ENCODE peak calls at places on chromosomes 12 and 14, in nine cellular contexts. One of them, this sample, is unnamed.

GRCh38 chr12:45587877-45588530 is 141.5 kb upstream of the ARID2 start:
- DNase-seq in dorsolateral prefrontal cortex: no peak
- DNase-seq in WERI-Rb-1: no peak
- DNase-seq in cardiac muscle cell: no peak
- DNase-seq in fibroblast of lung: no peak
- DNase-seq in AG04450: no peak
- DNase-seq in RWPE1: no peak
- DNase-seq in omental fat pad: no peak
- DNase-seq in mesothelial cell of epicardium: no peak
- DNase-seq in this sample: no peak

GRCh38 chr12:93299262-93299846 is 78.4 kb upstream of the NUDT4 start:
- DNase-seq in fibroblast of lung: no peak
- DNase-seq in cardiac muscle cell: no peak
- DNase-seq in RWPE1: no peak
- DNase-seq in dorsolateral prefrontal cortex: no peak
- DNase-seq in AG04450: no peak
- DNase-seq in omental fat pad: no peak
- DNase-seq in mesothelial cell of epicardium: no peak
- DNase-seq in WERI-Rb-1: no peak
- DNase-seq in this sample: no peak

GRCh38 chr12:123983822-123984485 is 10.9 kb downstream of the ZNF664 start:
- DNase-seq in omental fat pad: no peak
- DNase-seq in dorsolateral prefrontal cortex: peak; percentile 62
- DNase-seq in fibroblast of lung: peak; percentile 61
- DNase-seq in cardiac muscle cell: peak; percentile 83
- DNase-seq in mesothelial cell of epicardium: no peak
- DNase-seq in AG04450: no peak
- DNase-seq in WERI-Rb-1: peak; percentile 46
- DNase-seq in RWPE1: peak; percentile 44
- DNase-seq in this sample: no peak

GRCh38 chr14:104395276-104395675 is 184.3 kb upstream of the C14orf180 start:
- DNase-seq in WERI-Rb-1: no peak
- DNase-seq in mesothelial cell of epicardium: no peak
- DNase-seq in omental fat pad: no peak
- DNase-seq in AG04450: no peak
- DNase-seq in dorsolateral prefrontal cortex: no peak
- DNase-seq in RWPE1: no peak
- DNase-seq in fibroblast of lung: no peak
- DNase-seq in cardiac muscle cell: no peak
- DNase-seq in this sample: no peak

GRCh38 chr12:62933871-62934798 is 815 bp downstream of the PPM1H start:
- DNase-seq in cardiac muscle cell: peak; percentile 36
- DNase-seq in mesothelial cell of epicardium: no peak
- DNase-seq in omental fat pad: no peak
- DNase-seq in AG04450: no peak
- DNase-seq in WERI-Rb-1: peak; percentile 46
- DNase-seq in RWPE1: peak; percentile 12
- DNase-seq in fibroblast of lung: peak; percentile 40
- DNase-seq in dorsolateral prefrontal cortex: peak; percentile 46
- DNase-seq in this sample: peak; percentile 74

GRCh38 chr12:1915082-1915968 is 3.1 kb downstream of the CACNA2D4 start:
- DNase-seq in omental fat pad: peak; percentile 9
- DNase-seq in cardiac muscle cell: no peak
- DNase-seq in dorsolateral prefrontal cortex: peak; percentile 2
- DNase-seq in fibroblast of lung: no peak
- DNase-seq in RWPE1: no peak
- DNase-seq in AG04450: no peak
- DNase-seq in WERI-Rb-1: no peak
- DNase-seq in mesothelial cell of epicardium: no peak
- DNase-seq in this sample: peak; percentile 61

GRCh38 chr12:117226505-117226904 is 36.2 kb upstream of the FBXO21 start:
- DNase-seq in omental fat pad: no peak
- DNase-seq in dorsolateral prefrontal cortex: no peak
- DNase-seq in RWPE1: no peak
- DNase-seq in WERI-Rb-1: no peak
- DNase-seq in AG04450: no peak
- DNase-seq in mesothelial cell of epicardium: no peak
- DNase-seq in cardiac muscle cell: no peak
- DNase-seq in fibroblast of lung: no peak
- DNase-seq in this sample: no peak

GRCh38 chr12:49763006-49763591 is 21.7 kb downstream of the TMBIM6 start:
- DNase-seq in RWPE1: peak; percentile 38
- DNase-seq in cardiac muscle cell: peak; percentile 65
- DNase-seq in dorsolateral prefrontal cortex: peak; percentile 82
- DNase-seq in omental fat pad: peak; percentile 76
- DNase-seq in mesothelial cell of epicardium: peak; percentile 30
- DNase-seq in AG04450: no peak
- DNase-seq in fibroblast of lung: peak; percentile 26
- DNase-seq in WERI-Rb-1: peak; percentile 74
- DNase-seq in this sample: peak; percentile 74

GRCh38 chr14:68576496-68577244 is 216.2 kb downstream of the ZFP36L1 start:
- DNase-seq in AG04450: no peak
- DNase-seq in dorsolateral prefrontal cortex: no peak
- DNase-seq in cardiac muscle cell: peak; percentile 47
- DNase-seq in WERI-Rb-1: no peak
- DNase-seq in RWPE1: peak; percentile 53
- DNase-seq in mesothelial cell of epicardium: no peak
- DNase-seq in fibroblast of lung: peak; percentile 78
- DNase-seq in omental fat pad: no peak
- DNase-seq in this sample: no peak

GRCh38 chr12:122366685-122367475 is 55.6 kb downstream of the CLIP1 start:
- DNase-seq in WERI-Rb-1: no peak
- DNase-seq in cardiac muscle cell: peak; percentile 91
- DNase-seq in AG04450: peak; percentile 67
- DNase-seq in fibroblast of lung: peak; percentile 93
- DNase-seq in dorsolateral prefrontal cortex: no peak
- DNase-seq in omental fat pad: no peak
- DNase-seq in RWPE1: peak; percentile 86
- DNase-seq in mesothelial cell of epicardium: no peak
- DNase-seq in this sample: no peak

GRCh38 chr12:124020398-124021024 is 47.5 kb downstream of the ZNF664 start:
- DNase-seq in dorsolateral prefrontal cortex: no peak
- DNase-seq in WERI-Rb-1: no peak
- DNase-seq in RWPE1: no peak
- DNase-seq in fibroblast of lung: no peak
- DNase-seq in AG04450: no peak
- DNase-seq in cardiac muscle cell: peak; percentile 88
- DNase-seq in mesothelial cell of epicardium: no peak
- DNase-seq in omental fat pad: no peak
- DNase-seq in this sample: no peak

GRCh38 chr12:13000935-13001724 is 1.1 kb upstream of the HEBP1 start:
- DNase-seq in AG04450: no peak
- DNase-seq in dorsolateral prefrontal cortex: no peak
- DNase-seq in RWPE1: peak; percentile 54
- DNase-seq in fibroblast of lung: peak; percentile 53
- DNase-seq in cardiac muscle cell: peak; percentile 72
- DNase-seq in omental fat pad: no peak
- DNase-seq in mesothelial cell of epicardium: peak; percentile 28
- DNase-seq in WERI-Rb-1: peak; percentile 75
- DNase-seq in this sample: peak; percentile 72

GRCh38 chr14:98069712-98070133 is 1202.3 kb downstream of the BCL11B start:
- DNase-seq in cardiac muscle cell: no peak
- DNase-seq in dorsolateral prefrontal cortex: no peak
- DNase-seq in omental fat pad: no peak
- DNase-seq in RWPE1: peak; percentile 87
- DNase-seq in fibroblast of lung: peak; percentile 92
- DNase-seq in WERI-Rb-1: no peak
- DNase-seq in mesothelial cell of epicardium: no peak
- DNase-seq in AG04450: no peak
- DNase-seq in this sample: no peak

GRCh38 chr14:65224799-65225198 is 122.5 kb upstream of the MAX start:
- DNase-seq in cardiac muscle cell: peak; percentile 46
- DNase-seq in AG04450: no peak
- DNase-seq in mesothelial cell of epicardium: no peak
- DNase-seq in omental fat pad: no peak
- DNase-seq in fibroblast of lung: no peak
- DNase-seq in RWPE1: no peak
- DNase-seq in WERI-Rb-1: no peak
- DNase-seq in dorsolateral prefrontal cortex: peak; percentile 69
- DNase-seq in this sample: no peak

GRCh38 chr12:100184549-100184948 is 16.1 kb upstream of the ACTR6 start:
- DNase-seq in AG04450: no peak
- DNase-seq in cardiac muscle cell: peak; percentile 30
- DNase-seq in dorsolateral prefrontal cortex: no peak
- DNase-seq in fibroblast of lung: no peak
- DNase-seq in omental fat pad: no peak
- DNase-seq in WERI-Rb-1: no peak
- DNase-seq in mesothelial cell of epicardium: no peak
- DNase-seq in RWPE1: no peak
- DNase-seq in this sample: no peak

GRCh38 chr12:1837541-1838206 is 17.3 kb downstream of the LRTM2 start:
- DNase-seq in AG04450: no peak
- DNase-seq in RWPE1: no peak
- DNase-seq in dorsolateral prefrontal cortex: no peak
- DNase-seq in cardiac muscle cell: peak; percentile 12
- DNase-seq in WERI-Rb-1: no peak
- DNase-seq in mesothelial cell of epicardium: no peak
- DNase-seq in omental fat pad: no peak
- DNase-seq in fibroblast of lung: peak; percentile 48
- DNase-seq in this sample: no peak

GRCh38 chr12:92597997-92598396 is 104.8 kb upstream of the PLEKHG7 start:
- DNase-seq in WERI-Rb-1: no peak
- DNase-seq in RWPE1: peak; percentile 76
- DNase-seq in cardiac muscle cell: no peak
- DNase-seq in AG04450: no peak
- DNase-seq in mesothelial cell of epicardium: no peak
- DNase-seq in fibroblast of lung: peak; percentile 79
- DNase-seq in omental fat pad: no peak
- DNase-seq in dorsolateral prefrontal cortex: no peak
- DNase-seq in this sample: no peak

GRCh38 chr12:32569256-32569655 is 109.8 kb upstream of the DNM1L start:
- DNase-seq in dorsolateral prefrontal cortex: no peak
- DNase-seq in AG04450: no peak
- DNase-seq in cardiac muscle cell: no peak
- DNase-seq in mesothelial cell of epicardium: no peak
- DNase-seq in WERI-Rb-1: peak; percentile 13
- DNase-seq in fibroblast of lung: no peak
- DNase-seq in RWPE1: no peak
- DNase-seq in omental fat pad: no peak
- DNase-seq in this sample: no peak

GRCh38 chr12:13101854-13102375 is 1.6 kb downstream of the GSG1 start:
- DNase-seq in cardiac muscle cell: peak; percentile 32
- DNase-seq in RWPE1: no peak
- DNase-seq in WERI-Rb-1: peak; percentile 37
- DNase-seq in AG04450: no peak
- DNase-seq in fibroblast of lung: peak; percentile 36
- DNase-seq in mesothelial cell of epicardium: no peak
- DNase-seq in omental fat pad: no peak
- DNase-seq in dorsolateral prefrontal cortex: no peak
- DNase-seq in this sample: no peak

GRCh38 chr14:35004839-35005238 is 22.0 kb downstream of the SRP54 start:
- DNase-seq in dorsolateral prefrontal cortex: no peak
- DNase-seq in cardiac muscle cell: no peak
- DNase-seq in omental fat pad: no peak
- DNase-seq in AG04450: no peak
- DNase-seq in mesothelial cell of epicardium: no peak
- DNase-seq in fibroblast of lung: no peak
- DNase-seq in WERI-Rb-1: no peak
- DNase-seq in RWPE1: no peak
- DNase-seq in this sample: no peak

GRCh38 chr12:94150483-94151225 is 2.3 kb downstream of the PLXNC1 start:
- DNase-seq in AG04450: no peak
- DNase-seq in RWPE1: no peak
- DNase-seq in dorsolateral prefrontal cortex: no peak
- DNase-seq in WERI-Rb-1: no peak
- DNase-seq in cardiac muscle cell: peak; percentile 23
- DNase-seq in omental fat pad: no peak
- DNase-seq in mesothelial cell of epicardium: no peak
- DNase-seq in fibroblast of lung: no peak
- DNase-seq in this sample: no peak

DNA sequence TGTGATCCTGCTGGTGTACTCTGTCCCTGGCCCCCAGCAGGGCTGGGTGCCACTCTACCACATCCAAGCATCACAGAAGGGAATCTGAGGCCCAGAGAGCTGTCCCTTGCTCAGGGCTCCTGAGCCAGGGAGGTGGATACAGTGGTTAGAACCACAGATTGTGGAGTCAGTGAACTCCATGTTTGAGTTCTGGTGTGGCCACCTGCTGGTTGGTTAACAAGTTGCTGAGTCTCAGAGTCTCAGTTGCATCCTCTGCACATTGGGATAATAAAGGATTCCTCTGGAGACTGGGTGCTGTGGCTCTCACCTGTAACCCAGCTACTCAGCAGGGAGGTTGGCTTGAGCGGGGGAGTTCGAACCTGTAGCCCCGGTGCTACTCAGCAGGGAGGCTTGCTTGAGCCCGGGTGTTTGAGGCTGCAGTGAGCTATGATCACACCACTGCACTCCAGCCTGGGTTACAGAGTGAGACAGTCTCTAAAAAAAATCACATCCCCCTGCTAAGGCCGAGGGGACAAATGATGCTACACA is 39.4 kb downstream of the MVK start:
- DNase-seq in dorsolateral prefrontal cortex: no peak
- DNase-seq in fibroblast of lung: no peak
- DNase-seq in WERI-Rb-1: no peak
- DNase-seq in cardiac muscle cell: peak; percentile 21
- DNase-seq in RWPE1: no peak
- DNase-seq in omental fat pad: no peak
- DNase-seq in mesothelial cell of epicardium: no peak
- DNase-seq in AG04450: no peak
- DNase-seq in this sample: no peak
- TF ChIP-seq CTCF in dorsolateral prefrontal cortex: peak; percentile 35
- TF ChIP-seq CTCF in fibroblast of lung: peak; percentile 38
- TF ChIP-seq CTCF in WERI-Rb-1: peak; percentile 52
- TF ChIP-seq CTCF in cardiac muscle cell: peak; percentile 41
- TF ChIP-seq CTCF in RWPE1: no peak
- TF ChIP-seq CTCF in omental fat pad: no peak
- TF ChIP-seq CTCF in mesothelial cell of epicardium: no peak
- TF ChIP-seq CTCF in AG04450: peak; percentile 42
- TF ChIP-seq CTCF in this sample: peak; percentile 55

GRCh38 chr12:11553871-11554533 is 95.5 kb upstream of the ETV6 start:
- DNase-seq in cardiac muscle cell: peak; percentile 75
- DNase-seq in dorsolateral prefrontal cortex: peak; percentile 55
- DNase-seq in WERI-Rb-1: peak; percentile 46
- DNase-seq in omental fat pad: no peak
- DNase-seq in AG04450: peak; percentile 13
- DNase-seq in mesothelial cell of epicardium: no peak
- DNase-seq in RWPE1: peak; percentile 70
- DNase-seq in fibroblast of lung: peak; percentile 57
- DNase-seq in this sample: no peak
- TF ChIP-seq CTCF in cardiac muscle cell: peak; percentile 68
- TF ChIP-seq CTCF in dorsolateral prefrontal cortex: peak; percentile 57
- TF ChIP-seq CTCF in WERI-Rb-1: peak; percentile 58
- TF ChIP-seq CTCF in omental fat pad: no peak
- TF ChIP-seq CTCF in AG04450: peak; percentile 74
- TF ChIP-seq CTCF in mesothelial cell of epicardium: peak; percentile 63
- TF ChIP-seq CTCF in RWPE1: peak; percentile 55
- TF ChIP-seq CTCF in fibroblast of lung: peak; percentile 69
- TF ChIP-seq CTCF in this sample: peak; percentile 80

GRCh38 chr12:30753233-30753632 is 1.5 kb downstream of the CAPRIN2 start:
- DNase-seq in dorsolateral prefrontal cortex: no peak
- DNase-seq in WERI-Rb-1: peak; percentile 16
- DNase-seq in AG04450: no peak
- DNase-seq in RWPE1: peak; percentile 48
- DNase-seq in mesothelial cell of epicardium: no peak
- DNase-seq in fibroblast of lung: peak; percentile 56
- DNase-seq in omental fat pad: no peak
- DNase-seq in cardiac muscle cell: peak; percentile 66
- DNase-seq in this sample: no peak
- TF ChIP-seq CTCF in dorsolateral prefrontal cortex: no peak
- TF ChIP-seq CTCF in WERI-Rb-1: peak; percentile 44
- TF ChIP-seq CTCF in AG04450: peak; percentile 55
- TF ChIP-seq CTCF in RWPE1: peak; percentile 47
- TF ChIP-seq CTCF in mesothelial cell of epicardium: no peak
- TF ChIP-seq CTCF in fibroblast of lung: peak; percentile 59
- TF ChIP-seq CTCF in omental fat pad: no peak
- TF ChIP-seq CTCF in cardiac muscle cell: peak; percentile 65
- TF ChIP-seq CTCF in this sample: peak; percentile 72

GRCh38 chr12:65603428-65604351 is 220.6 kb upstream of the HMGA2 start:
- DNase-seq in cardiac muscle cell: peak; percentile 79
- DNase-seq in dorsolateral prefrontal cortex: no peak
- DNase-seq in RWPE1: peak; percentile 58
- DNase-seq in fibroblast of lung: peak; percentile 98
- DNase-seq in omental fat pad: no peak
- DNase-seq in WERI-Rb-1: no peak
- DNase-seq in AG04450: peak; percentile 59
- DNase-seq in mesothelial cell of epicardium: no peak
- DNase-seq in this sample: no peak
- TF ChIP-seq CTCF in cardiac muscle cell: no peak
- TF ChIP-seq CTCF in dorsolateral prefrontal cortex: no peak
- TF ChIP-seq CTCF in RWPE1: no peak
- TF ChIP-seq CTCF in fibroblast of lung: no peak
- TF ChIP-seq CTCF in omental fat pad: no peak
- TF ChIP-seq CTCF in WERI-Rb-1: no peak
- TF ChIP-seq CTCF in AG04450: no peak
- TF ChIP-seq CTCF in mesothelial cell of epicardium: no peak
- TF ChIP-seq CTCF in this sample: no peak